ENCODE peak calls at places on chromosome 10, in four cellular contexts. One of them, this sample, is unnamed.

GRCh38 chr10:31272841-31273240 is 46.2 kb upstream of the ZEB1 start:
- DNase-seq in transverse colon: no peak
- DNase-seq in neural progenitor cell: no peak
- DNase-seq in hepatocyte: no peak
- DNase-seq in this sample: no peak

GRCh38 chr10:12707461-12708185 is 293.9 kb downstream of the CCDC3 start:
- DNase-seq in transverse colon: peak
- DNase-seq in neural progenitor cell: peak
- DNase-seq in hepatocyte: peak
- DNase-seq in this sample: no peak

GRCh38 chr10:110522365-110522988 is 24.8 kb downstream of the DUSP5 start:
- DNase-seq in transverse colon: no peak
- DNase-seq in neural progenitor cell: no peak
- DNase-seq in hepatocyte: no peak
- DNase-seq in this sample: no peak

GRCh38 chr10:100847440-100847839 is 65.3 kb upstream of the SLF2 start:
- DNase-seq in transverse colon: no peak
- DNase-seq in neural progenitor cell: no peak
- DNase-seq in hepatocyte: no peak
- DNase-seq in this sample: no peak

GRCh38 chr10:116329153-116329552 is 4.9 kb downstream of the CCDC172 start:
- DNase-seq in transverse colon: no peak
- DNase-seq in neural progenitor cell: no peak
- DNase-seq in hepatocyte: no peak
- DNase-seq in this sample: no peak

GRCh38 chr10:85524001-85524400 is 842.6 kb downstream of the GRID1 start:
- DNase-seq in transverse colon: no peak
- DNase-seq in neural progenitor cell: no peak
- DNase-seq in hepatocyte: peak
- DNase-seq in this sample: no peak

GRCh38 chr10:100569687-100570517 is 34.2 kb downstream of the HIF1AN start:
- DNase-seq in transverse colon: no peak
- DNase-seq in neural progenitor cell: peak
- DNase-seq in hepatocyte: no peak
- DNase-seq in this sample: no peak

GRCh38 chr10:30553625-30554442 is 75.7 kb downstream of the LYZL2 start:
- DNase-seq in transverse colon: peak
- DNase-seq in neural progenitor cell: peak
- DNase-seq in hepatocyte: peak
- DNase-seq in this sample: peak

DNA sequence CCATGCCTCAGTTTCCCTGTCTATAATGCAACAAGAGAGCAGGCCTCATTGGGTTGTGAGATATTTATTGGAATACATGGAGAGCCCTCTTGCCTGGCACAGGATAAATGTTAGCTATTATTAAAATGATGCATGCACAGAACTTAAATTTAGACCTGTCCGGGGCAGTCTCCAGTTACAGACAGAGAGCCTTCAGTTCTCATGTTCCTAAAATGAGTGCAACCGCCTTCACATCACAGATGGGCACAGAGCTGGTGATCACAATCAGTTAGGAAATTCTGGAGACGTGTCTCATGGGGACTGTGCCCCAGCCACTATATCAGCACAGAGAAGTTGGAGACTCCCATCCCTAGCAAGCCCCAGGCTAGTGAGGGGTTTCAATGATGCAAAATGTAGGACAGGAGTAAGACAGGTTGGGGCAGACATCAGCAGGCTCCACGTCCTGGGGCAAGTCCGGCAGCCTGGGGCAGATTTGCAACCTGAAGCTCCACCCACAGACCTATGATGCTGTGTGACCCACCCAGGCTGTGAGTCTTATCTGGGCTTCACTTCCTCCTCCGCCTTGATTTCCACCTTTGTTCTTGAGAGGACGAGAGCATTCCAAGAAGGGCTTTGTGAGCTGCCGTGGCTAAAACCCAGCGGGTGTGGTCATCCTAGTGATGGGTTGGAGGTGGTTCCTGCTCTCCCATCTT is 49.4 kb downstream of the CXCL12 start:
- DNase-seq in transverse colon: no peak
- DNase-seq in neural progenitor cell: no peak
- DNase-seq in hepatocyte: no peak
- DNase-seq in this sample: no peak
- H3K27ac ChIP-seq in transverse colon: no peak
- H3K27ac ChIP-seq in neural progenitor cell: no peak
- H3K27ac ChIP-seq in hepatocyte: no peak
- H3K27ac ChIP-seq in this sample: no peak

GRCh38 chr10:62063795-62064472 is 162.4 kb downstream of the ARID5B start:
- DNase-seq in transverse colon: no peak
- DNase-seq in neural progenitor cell: no peak
- DNase-seq in hepatocyte: no peak
- DNase-seq in this sample: no peak
- H3K27ac ChIP-seq in transverse colon: peak
- H3K27ac ChIP-seq in neural progenitor cell: no peak
- H3K27ac ChIP-seq in hepatocyte: peak
- H3K27ac ChIP-seq in this sample: peak

GRCh38 chr10:105761861-105762260 is 1120.8 kb downstream of the SORCS3 start:
- DNase-seq in transverse colon: no peak
- DNase-seq in neural progenitor cell: no peak
- DNase-seq in hepatocyte: no peak
- DNase-seq in this sample: no peak
- H3K27ac ChIP-seq in transverse colon: no peak
- H3K27ac ChIP-seq in neural progenitor cell: no peak
- H3K27ac ChIP-seq in hepatocyte: no peak
- H3K27ac ChIP-seq in this sample: no peak

DNA sequence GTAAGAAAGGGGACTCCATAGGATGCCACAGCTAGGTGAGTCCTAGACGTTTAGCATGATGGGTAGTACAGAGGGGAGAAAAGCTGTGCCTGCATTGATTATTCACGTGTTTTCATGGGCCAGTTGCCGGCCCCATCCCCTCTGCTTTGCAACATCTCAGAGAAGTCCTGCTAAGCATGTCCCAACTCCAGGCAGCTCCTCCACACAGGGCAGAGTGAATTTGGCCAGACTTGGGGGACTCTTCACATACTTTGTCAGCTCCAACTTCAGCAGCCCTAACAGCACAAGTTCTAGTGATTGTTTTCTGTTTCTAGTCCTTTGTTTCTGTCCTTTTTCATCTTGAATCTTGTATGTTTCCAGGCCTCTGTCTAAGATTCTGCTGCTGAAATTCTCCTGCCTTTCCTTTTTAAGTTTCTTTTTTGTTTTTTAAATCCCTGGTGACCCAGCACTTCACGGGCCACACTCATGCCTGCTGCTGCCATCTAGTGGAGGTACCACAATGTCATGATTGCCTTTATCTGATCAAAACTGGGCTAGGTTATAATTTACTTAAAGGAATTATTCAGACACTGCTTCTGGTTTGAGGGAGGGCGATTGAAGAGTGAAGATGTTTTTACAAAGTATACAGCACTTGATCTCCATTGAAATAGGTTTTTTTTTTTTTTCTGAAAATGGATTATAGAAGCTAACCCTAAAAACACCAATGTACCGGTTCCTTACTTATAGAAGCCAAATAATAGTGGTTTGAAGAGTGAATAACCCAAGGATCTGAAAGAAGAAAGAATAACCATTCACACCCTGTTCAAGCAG is 276.9 kb downstream of the CSTF2T start:
- DNase-seq in transverse colon: peak
- DNase-seq in neural progenitor cell: peak
- DNase-seq in hepatocyte: peak
- DNase-seq in this sample: peak
- H3K27ac ChIP-seq in transverse colon: peak
- H3K27ac ChIP-seq in neural progenitor cell: no peak
- H3K27ac ChIP-seq in hepatocyte: no peak
- H3K27ac ChIP-seq in this sample: peak

GRCh38 chr10:1316107-1316805 is 260.1 kb downstream of the WDR37 start:
- DNase-seq in transverse colon: no peak
- DNase-seq in neural progenitor cell: no peak
- DNase-seq in hepatocyte: no peak
- DNase-seq in this sample: no peak
- H3K27ac ChIP-seq in transverse colon: no peak
- H3K27ac ChIP-seq in neural progenitor cell: no peak
- H3K27ac ChIP-seq in hepatocyte: no peak
- H3K27ac ChIP-seq in this sample: no peak

DNA sequence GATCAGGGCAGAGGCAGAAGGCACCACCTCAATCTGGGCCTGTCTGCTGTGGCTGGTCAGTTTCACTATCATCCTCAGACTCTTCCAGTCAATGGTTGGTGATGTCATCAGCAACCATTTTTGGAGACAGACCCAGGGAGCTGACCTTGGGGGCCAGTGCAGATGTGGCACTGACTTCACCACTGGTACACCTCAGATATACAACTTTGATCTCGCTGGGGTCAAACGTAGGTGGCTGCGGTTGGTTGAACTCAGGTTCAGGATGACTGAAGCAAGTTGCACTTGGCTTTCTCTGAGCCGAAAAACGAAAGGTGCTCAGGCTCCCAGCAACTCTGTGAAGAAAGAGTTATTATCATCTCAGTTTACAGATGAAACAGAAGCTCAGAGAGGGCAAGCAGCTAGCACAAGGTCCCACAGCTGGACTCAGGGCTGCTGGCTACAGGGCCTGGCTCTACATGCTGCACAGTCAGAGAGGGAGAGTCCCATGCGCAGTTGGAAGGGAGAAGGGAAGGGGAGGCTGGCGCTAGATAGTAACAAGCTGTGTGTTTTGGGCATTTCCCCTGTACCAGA is 27.2 kb downstream of the ANKRD16 start:
- DNase-seq in transverse colon: peak
- DNase-seq in neural progenitor cell: no peak
- DNase-seq in hepatocyte: no peak
- DNase-seq in this sample: no peak
- H3K27ac ChIP-seq in transverse colon: no peak
- H3K27ac ChIP-seq in neural progenitor cell: no peak
- H3K27ac ChIP-seq in hepatocyte: no peak
- H3K27ac ChIP-seq in this sample: no peak

This sample was measured in lung.